ENCODE peak calls at places on chromosomes 11 and 22, in nine cellular contexts. P is right cardiac atrium; R is stimulated activated CD4-positive, alpha-beta T cell treated with anti-CD3 and anti-CD28 coated beads, Interleukin-1b, Interleukin-23, amount 100 ng/mL, for 1 hour; K is mammary epithelial cell; F is progenitor cell of endocrine pancreas; M is naive thymus-derived CD8-positive, alpha-beta T cell; A is NCI-H1092; X is coronary artery; H is NCI-H69. C is an unnamed sample.

GRCh38 chr11:14650064-14650463 is 6.5 kb downstream of the PDE3B start:
- DNase-seq in P (no peak), R (no peak), K (no peak), F (no peak), M (no peak), A (no peak), X (no peak), H (no peak), C (no peak)

GRCh38 chr11:81222491-81222890 is 1511.2 kb downstream of the FAM181B start:
- DNase-seq in P (no peak), R (no peak), K (no peak), F (no peak), M (no peak), A (no peak), X (no peak), H (no peak), C (no peak)

GRCh38 chr22:30694638-30695350 is at the start of gene OSBP2:
- DNase-seq in P (peak), R (no peak), K (no peak), F (peak), M (peak), A (peak), X (no peak), H (peak), C (peak)

GRCh38 chr22:41445171-41446056 is 1.2 kb downstream of the TOB2 start:
- DNase-seq in P (no peak), R (no peak), K (peak), F (no peak), M (no peak), A (no peak), X (no peak), H (peak), C (no peak)

GRCh38 chr11:6404341-6405038 is 14.2 kb downstream of the SMPD1 start:
- DNase-seq in P (no peak), R (no peak), K (no peak), F (no peak), M (peak), A (no peak), X (no peak), H (peak), C (no peak)

GRCh38 chr22:30386608-30386959 is 627 bp downstream of the RNF215 start:
- DNase-seq in P (no peak), R (no peak), K (no peak), F (no peak), M (no peak), A (no peak), X (peak), H (no peak), C (no peak)

GRCh38 chr11:67055812-67056211 is 835 bp upstream of the RHOD start:
- DNase-seq in P (no peak), R (no peak), K (peak), F (no peak), M (no peak), A (no peak), X (no peak), H (peak), C (no peak)

GRCh38 chr22:42301072-42301741 is 30.8 kb upstream of the TCF20 start:
- DNase-seq in P (no peak), R (no peak), K (no peak), F (no peak), M (no peak), A (no peak), X (no peak), H (peak), C (no peak)

GRCh38 chr22:47209077-47209514 is 446.6 kb downstream of the TBC1D22A start:
- DNase-seq in P (no peak), R (no peak), K (no peak), F (no peak), M (no peak), A (no peak), X (peak), H (no peak), C (no peak)

GRCh38 chr11:2674681-2675131 is 25.1 kb downstream of the KCNQ1OT1 start:
- DNase-seq in P (no peak), R (no peak), K (no peak), F (no peak), M (no peak), A (no peak), X (peak), H (no peak), C (no peak)

GRCh38 chr11:67442504-67443398 is 525 bp downstream of the CORO1B start:
- DNase-seq in P (no peak), R (no peak), K (no peak), F (no peak), M (no peak), A (no peak), X (no peak), H (peak), C (no peak)

GRCh38 chr11:130315354-130315970 is 745 bp upstream of the ZBTB44 start:
- DNase-seq in P (peak), R (no peak), K (no peak), F (peak), M (peak), A (peak), X (peak), H (peak), C (no peak)